ENCODE peak calls at places on chromosomes 5 and 9, in nine cellular contexts. R is iPS-NIHi11; C is stimulated activated naive CD8-positive, alpha-beta T cell treated with anti-CD3 and anti-CD28 coated beads, Interleukin-15, amount 100 ng/mL, for 72 hours; U is tibial nerve; H is posterior cingulate gyrus; M is CD14-positive monocyte; T is stimulated activated CD4-positive, alpha-beta T cell treated with anti-CD3 and anti-CD28 coated beads, TNF-alpha, amount 100 ng/mL, for 1 hour; L is cardiac fibroblast; Q is fibroblast of mammary gland. Z is an unnamed sample.

GRCh38 chr5:90949469-90950358 is 391.1 kb downstream of the ADGRV1 start:
- DNase-seq in U (no peak), M (no peak), R (no peak), T (no peak), C (no peak), H (no peak), Q (no peak), L (no peak), Z (no peak)

GRCh38 chr5:96657068-96657467 is 5.1 kb upstream of the CAST start:
- DNase-seq in C (peak; percentile 47), M (peak; percentile 76), H (no peak), U (peak; percentile 16), T (no peak), R (no peak), L (peak; percentile 95), Q (peak; percentile 96), Z (peak; percentile 63)

GRCh38 chr9:33109097-33109496 is 32.6 kb upstream of the SMU1 start:
- DNase-seq in Q (no peak), H (no peak), C (no peak), R (no peak), U (no peak), T (no peak), L (no peak), M (no peak), Z (no peak)

GRCh38 chr9:37994639-37995347 is 74.2 kb downstream of the SHB start:
- DNase-seq in U (peak; percentile 54), T (no peak), H (peak; percentile 95), M (peak; percentile 96), R (no peak), Q (peak; percentile 82), C (peak; percentile 10), L (peak; percentile 77), Z (no peak)

GRCh38 chr9:138010861-138011260 is 133.3 kb downstream of the CACNA1B start:
- DNase-seq in H (peak; percentile 83), Q (no peak), C (no peak), U (no peak), L (no peak), T (no peak), M (peak; percentile 38), R (no peak), Z (no peak)

GRCh38 chr5:133992429-133993151 is 12.2 kb downstream of the VDAC1 start:
- DNase-seq in L (no peak), M (no peak), R (no peak), T (no peak), C (no peak), H (peak; percentile 86), U (no peak), Q (no peak), Z (no peak)

GRCh38 chr5:90379652-90380051 is 29.9 kb downstream of the CETN3 start:
- DNase-seq in R (no peak), L (no peak), U (no peak), H (no peak), Q (no peak), M (no peak), T (no peak), C (no peak), Z (no peak)

GRCh38 chr5:84564311-84564710 is 179.6 kb upstream of the EDIL3 start:
- DNase-seq in C (no peak), T (no peak), Q (peak; percentile 71), R (no peak), H (no peak), L (peak; percentile 2), U (no peak), M (no peak), Z (no peak)

GRCh38 chr5:102668220-102668930 is 86.7 kb upstream of the PAM start:
- DNase-seq in Q (no peak), M (no peak), H (no peak), L (no peak), R (peak; percentile 17), C (no peak), U (no peak), T (no peak), Z (no peak)

GRCh38 chr9:16132513-16132912 is 579.7 kb downstream of the CCDC171 start:
- DNase-seq in C (no peak), M (no peak), T (no peak), Q (peak; percentile 52), L (peak; percentile 74), R (no peak), U (no peak), H (no peak), Z (no peak)

GRCh38 chr9:131977074-131977838 is 102.4 kb downstream of the MED27 start:
- DNase-seq in M (no peak), H (no peak), Q (no peak), R (no peak), U (no peak), T (no peak), C (no peak), L (no peak), Z (no peak)

GRCh38 chr9:127318651-127319167 is 54.1 kb downstream of the GARNL3 start:
- DNase-seq in C (no peak), Q (peak; percentile 71), M (no peak), U (no peak), L (peak; percentile 75), H (no peak), R (no peak), T (no peak), Z (no peak)

GRCh38 chr5:143896471-143896870 is 84.5 kb downstream of the HMHB1 start:
- DNase-seq in U (no peak), R (no peak), L (peak; percentile 35), Q (peak; percentile 53), H (no peak), C (no peak), T (no peak), M (no peak), Z (no peak)

GRCh38 chr9:91852801-91853347 is 97.2 kb downstream of the ROR2 start:
- DNase-seq in L (no peak), T (no peak), C (no peak), R (no peak), Q (no peak), H (peak; percentile 53), U (no peak), M (no peak), Z (no peak)

GRCh38 chr5:17224858-17225436 is 7.5 kb downstream of the BASP1 start:
- DNase-seq in Q (peak; percentile 73), T (no peak), H (no peak), L (peak; percentile 84), C (no peak), M (no peak), R (no peak), U (no peak), Z (no peak)

GRCh38 chr9:88984543-88984883 is 6.8 kb upstream of the S1PR3 start:
- DNase-seq in L (no peak), Q (no peak), C (no peak), U (no peak), H (no peak), R (no peak), M (no peak), T (no peak), Z (no peak)

Z was measured in natural killer cell.